ENCODE peak calls at places on chromosomes 6 and 20, in four cellular contexts. One of them, this sample, is unnamed.

GRCh38 chr6:125153541-125154183 is at the start of gene TPD52L1:
- DNase-seq in iPS-NIHi11: peak; percentile 92
- DNase-seq in H7: peak; percentile 90
- DNase-seq in activated T-helper 1 cell treated with anti-CD3 and anti-CD28 coated beads, Interleukin-2, amount 50 U/mL, for 16 hours: peak; percentile 35
- DNase-seq in this sample: peak; percentile 85

GRCh38 chr6:151239603-151240035 is at the start of gene AKAP12:
- DNase-seq in iPS-NIHi11: peak; percentile 54
- DNase-seq in H7: peak; percentile 69
- DNase-seq in activated T-helper 1 cell treated with anti-CD3 and anti-CD28 coated beads, Interleukin-2, amount 50 U/mL, for 16 hours: no peak
- DNase-seq in this sample: peak; percentile 88

GRCh38 chr6:37049990-37050853 is 44.8 kb downstream of the FGD2 start:
- DNase-seq in iPS-NIHi11: no peak
- DNase-seq in H7: no peak
- DNase-seq in activated T-helper 1 cell treated with anti-CD3 and anti-CD28 coated beads, Interleukin-2, amount 50 U/mL, for 16 hours: peak; percentile 52
- DNase-seq in this sample: no peak

GRCh38 chr6:108727966-108728730 is 120.1 kb upstream of the ARMC2 start:
- DNase-seq in iPS-NIHi11: no peak
- DNase-seq in H7: no peak
- DNase-seq in activated T-helper 1 cell treated with anti-CD3 and anti-CD28 coated beads, Interleukin-2, amount 50 U/mL, for 16 hours: no peak
- DNase-seq in this sample: no peak

GRCh38 chr6:105431226-105431625 is 28.3 kb upstream of the PREP start:
- DNase-seq in iPS-NIHi11: peak; percentile 54
- DNase-seq in H7: peak; percentile 13
- DNase-seq in activated T-helper 1 cell treated with anti-CD3 and anti-CD28 coated beads, Interleukin-2, amount 50 U/mL, for 16 hours: no peak
- DNase-seq in this sample: peak; percentile 62

GRCh38 chr20:5136096-5136495 is 9.3 kb downstream of the CDS2 start:
- DNase-seq in iPS-NIHi11: no peak
- DNase-seq in H7: no peak
- DNase-seq in activated T-helper 1 cell treated with anti-CD3 and anti-CD28 coated beads, Interleukin-2, amount 50 U/mL, for 16 hours: no peak
- DNase-seq in this sample: peak; percentile 95

GRCh38 chr6:82978362-82978945 is 87.2 kb downstream of the UBE3D start:
- DNase-seq in iPS-NIHi11: no peak
- DNase-seq in H7: no peak
- DNase-seq in activated T-helper 1 cell treated with anti-CD3 and anti-CD28 coated beads, Interleukin-2, amount 50 U/mL, for 16 hours: no peak
- DNase-seq in this sample: no peak

GRCh38 chr20:4090756-4091331 is 75.5 kb upstream of the RNF24 start:
- DNase-seq in iPS-NIHi11: no peak
- DNase-seq in H7: no peak
- DNase-seq in activated T-helper 1 cell treated with anti-CD3 and anti-CD28 coated beads, Interleukin-2, amount 50 U/mL, for 16 hours: no peak
- DNase-seq in this sample: peak; percentile 62

GRCh38 chr6:132456700-132457143 is 55.4 kb upstream of the MOXD1 start:
- DNase-seq in iPS-NIHi11: peak; percentile 10
- DNase-seq in H7: no peak
- DNase-seq in activated T-helper 1 cell treated with anti-CD3 and anti-CD28 coated beads, Interleukin-2, amount 50 U/mL, for 16 hours: no peak
- DNase-seq in this sample: peak; percentile 22

GRCh38 chr20:31922181-31922580 is 29.7 kb downstream of the PDRG1 start:
- DNase-seq in iPS-NIHi11: no peak
- DNase-seq in H7: no peak
- DNase-seq in activated T-helper 1 cell treated with anti-CD3 and anti-CD28 coated beads, Interleukin-2, amount 50 U/mL, for 16 hours: no peak
- DNase-seq in this sample: no peak

GRCh38 chr6:43986177-43986825 is 141.0 kb downstream of the MRPL14 start:
- DNase-seq in iPS-NIHi11: no peak
- DNase-seq in H7: no peak
- DNase-seq in activated T-helper 1 cell treated with anti-CD3 and anti-CD28 coated beads, Interleukin-2, amount 50 U/mL, for 16 hours: no peak
- DNase-seq in this sample: no peak

GRCh38 chr6:20542927-20543602 is 8.8 kb downstream of the CDKAL1 start:
- DNase-seq in iPS-NIHi11: no peak
- DNase-seq in H7: no peak
- DNase-seq in activated T-helper 1 cell treated with anti-CD3 and anti-CD28 coated beads, Interleukin-2, amount 50 U/mL, for 16 hours: no peak
- DNase-seq in this sample: no peak

GRCh38 chr6:111805511-111806181 is 67.6 kb downstream of the FYN start:
- DNase-seq in iPS-NIHi11: no peak
- DNase-seq in H7: no peak
- DNase-seq in activated T-helper 1 cell treated with anti-CD3 and anti-CD28 coated beads, Interleukin-2, amount 50 U/mL, for 16 hours: no peak
- DNase-seq in this sample: no peak

GRCh38 chr6:149840345-149841075 is 23.6 kb downstream of the LRP11 start:
- DNase-seq in iPS-NIHi11: peak; percentile 86
- DNase-seq in H7: peak; percentile 86
- DNase-seq in activated T-helper 1 cell treated with anti-CD3 and anti-CD28 coated beads, Interleukin-2, amount 50 U/mL, for 16 hours: peak; percentile 14
- DNase-seq in this sample: peak; percentile 81

GRCh38 chr6:11391934-11392777 is 145.4 kb upstream of the TMEM170B start:
- DNase-seq in iPS-NIHi11: no peak
- DNase-seq in H7: no peak
- DNase-seq in activated T-helper 1 cell treated with anti-CD3 and anti-CD28 coated beads, Interleukin-2, amount 50 U/mL, for 16 hours: no peak
- DNase-seq in this sample: no peak

GRCh38 chr6:158072083-158072721 is 90.5 kb downstream of the SYNJ2 start:
- DNase-seq in iPS-NIHi11: peak; percentile 82
- DNase-seq in H7: peak; percentile 91
- DNase-seq in activated T-helper 1 cell treated with anti-CD3 and anti-CD28 coated beads, Interleukin-2, amount 50 U/mL, for 16 hours: peak; percentile 43
- DNase-seq in this sample: peak; percentile 72

GRCh38 chr20:4112490-4113420 is 97.4 kb upstream of the RNF24 start:
- DNase-seq in iPS-NIHi11: no peak
- DNase-seq in H7: no peak
- DNase-seq in activated T-helper 1 cell treated with anti-CD3 and anti-CD28 coated beads, Interleukin-2, amount 50 U/mL, for 16 hours: no peak
- DNase-seq in this sample: no peak

GRCh38 chr20:50305636-50306477 is 115.2 kb downstream of the CEBPB start:
- DNase-seq in iPS-NIHi11: no peak
- DNase-seq in H7: no peak
- DNase-seq in activated T-helper 1 cell treated with anti-CD3 and anti-CD28 coated beads, Interleukin-2, amount 50 U/mL, for 16 hours: no peak
- DNase-seq in this sample: peak; percentile 45

GRCh38 chr20:58043122-58043865 is 185.2 kb downstream of the ANKRD60 start:
- DNase-seq in iPS-NIHi11: no peak
- DNase-seq in H7: peak; percentile 55
- DNase-seq in activated T-helper 1 cell treated with anti-CD3 and anti-CD28 coated beads, Interleukin-2, amount 50 U/mL, for 16 hours: no peak
- DNase-seq in this sample: no peak

GRCh38 chr6:41470341-41471063 is 75.7 kb upstream of the FOXP4 start:
- DNase-seq in iPS-NIHi11: peak; percentile 74
- DNase-seq in H7: peak; percentile 86
- DNase-seq in activated T-helper 1 cell treated with anti-CD3 and anti-CD28 coated beads, Interleukin-2, amount 50 U/mL, for 16 hours: no peak
- DNase-seq in this sample: peak; percentile 81

GRCh38 chr6:39841923-39842322 is 49.7 kb downstream of the DAAM2 start:
- DNase-seq in iPS-NIHi11: no peak
- DNase-seq in H7: no peak
- DNase-seq in activated T-helper 1 cell treated with anti-CD3 and anti-CD28 coated beads, Interleukin-2, amount 50 U/mL, for 16 hours: no peak
- DNase-seq in this sample: no peak

GRCh38 chr20:48538058-48538825 is 289.6 kb downstream of the PREX1 start:
- DNase-seq in iPS-NIHi11: peak; percentile 66
- DNase-seq in H7: peak; percentile 40
- DNase-seq in activated T-helper 1 cell treated with anti-CD3 and anti-CD28 coated beads, Interleukin-2, amount 50 U/mL, for 16 hours: no peak
- DNase-seq in this sample: peak; percentile 95

GRCh38 chr6:43076928-43077809 is 1.1 kb downstream of the PTK7 start:
- DNase-seq in iPS-NIHi11: peak; percentile 61
- DNase-seq in H7: peak; percentile 82
- DNase-seq in activated T-helper 1 cell treated with anti-CD3 and anti-CD28 coated beads, Interleukin-2, amount 50 U/mL, for 16 hours: no peak
- DNase-seq in this sample: peak; percentile 89

GRCh38 chr6:118197539-118197938 is 290.5 kb downstream of the SLC35F1 start:
- DNase-seq in iPS-NIHi11: no peak
- DNase-seq in H7: peak; percentile 7
- DNase-seq in activated T-helper 1 cell treated with anti-CD3 and anti-CD28 coated beads, Interleukin-2, amount 50 U/mL, for 16 hours: no peak
- DNase-seq in this sample: no peak

GRCh38 chr6:34497411-34497810 is 31.5 kb downstream of the PACSIN1 start:
- DNase-seq in iPS-NIHi11: no peak
- DNase-seq in H7: peak; percentile 9
- DNase-seq in activated T-helper 1 cell treated with anti-CD3 and anti-CD28 coated beads, Interleukin-2, amount 50 U/mL, for 16 hours: no peak
- DNase-seq in this sample: no peak